ENCODE peak calls at places on chromosomes 2 and 18, in nine cellular contexts. A is adipocyte; P is heart left ventricle; O is ovary; X is endodermal cell; G is AG04450; H is transverse colon; S is thoracic aorta; D is effector memory CD4-positive, alpha-beta T cell. Z is an unnamed sample.

GRCh38 chr2:64711260-64711659 is 57.5 kb upstream of the SERTAD2 start:
- DNase-seq in H (no peak), A (no peak), X (no peak), P (no peak), D (no peak), S (no peak), O (no peak), G (no peak), Z (no peak)

GRCh38 chr2:216216951-216217903 is 108.1 kb downstream of the XRCC5 start:
- DNase-seq in G (peak; percentile 23), D (no peak), P (no peak), H (no peak), A (peak; percentile 66), O (no peak), S (no peak), X (no peak), Z (peak; percentile 55)

GRCh38 chr2:152480870-152481269 is 145.9 kb downstream of the FMNL2 start:
- DNase-seq in H (no peak), X (no peak), A (no peak), P (no peak), D (no peak), G (no peak), O (no peak), S (no peak), Z (no peak)

GRCh38 chr18:40066368-40066767 is 1888.7 kb upstream of the PIK3C3 start:
- DNase-seq in G (no peak), P (no peak), A (no peak), O (no peak), H (no peak), X (no peak), D (no peak), S (no peak), Z (no peak)

GRCh38 chr2:219522111-219523030 is 8.1 kb downstream of the ASIC4 start:
- DNase-seq in X (peak; percentile 93), O (no peak), D (no peak), S (no peak), A (peak; percentile 57), P (no peak), G (no peak), H (no peak), Z (peak; percentile 63)

GRCh38 chr2:170088776-170089175 is 89.2 kb upstream of the MYO3B start:
- DNase-seq in G (no peak), H (no peak), S (no peak), D (no peak), P (no peak), X (no peak), A (no peak), O (no peak), Z (no peak)

GRCh38 chr2:9939587-9940485 is 11.7 kb upstream of the GRHL1 start:
- DNase-seq in D (no peak), S (no peak), P (no peak), X (peak; percentile 43), O (no peak), G (no peak), A (no peak), H (no peak), Z (no peak)

GRCh38 chr2:239313776-239314175 is 87.0 kb downstream of the HDAC4 start:
- DNase-seq in A (no peak), D (no peak), P (peak; percentile 14), H (no peak), X (peak; percentile 8), O (no peak), G (no peak), S (no peak), Z (no peak)

GRCh38 chr2:161206491-161207032 is 46.3 kb downstream of the TANK start:
- DNase-seq in H (no peak), D (no peak), X (no peak), S (no peak), P (no peak), O (no peak), A (peak; percentile 60), G (no peak), Z (no peak)

GRCh38 chr2:133765693-133766092 is 197.4 kb upstream of the NCKAP5 start:
- DNase-seq in X (no peak), H (no peak), P (peak; percentile 58), A (peak; percentile 13), O (no peak), S (no peak), G (no peak), D (no peak), Z (peak; percentile 41)

GRCh38 chr2:26630669-26631360 is 10.4 kb downstream of the CIB4 start:
- DNase-seq in H (no peak), A (no peak), G (no peak), P (no peak), D (no peak), S (no peak), X (peak; percentile 72), O (no peak), Z (no peak)

GRCh38 chr2:152825834-152826233 is 107.4 kb downstream of the ARL6IP6 start:
- DNase-seq in A (no peak), X (no peak), G (no peak), O (no peak), H (no peak), P (no peak), S (no peak), D (no peak), Z (no peak)

GRCh38 chr2:169395821-169396374 is 33.6 kb upstream of the LRP2 start:
- DNase-seq in A (no peak), D (no peak), H (no peak), P (no peak), S (no peak), G (no peak), O (no peak), X (peak; percentile 50), Z (no peak)

GRCh38 chr2:234997389-234997788 is 45.6 kb downstream of the SH3BP4 start:
- DNase-seq in D (no peak), O (no peak), P (no peak), H (no peak), A (no peak), G (no peak), S (no peak), X (no peak), Z (no peak)

GRCh38 chr2:172833898-172834297 is 98.3 kb downstream of the RAPGEF4 start:
- DNase-seq in S (no peak), X (no peak), D (no peak), H (no peak), A (no peak), P (no peak), O (no peak), G (no peak), Z (no peak)

GRCh38 chr2:85712849-85713612 is 18.9 kb downstream of the GNLY start:
- DNase-seq in X (no peak), O (no peak), A (peak; percentile 61), H (peak; percentile 54), G (no peak), D (no peak), S (no peak), P (peak; percentile 59), Z (no peak)

GRCh38 chr2:164014068-164014577 is 278.3 kb upstream of the FIGN start:
- DNase-seq in H (no peak), O (no peak), G (no peak), A (no peak), S (no peak), X (no peak), D (no peak), P (peak; percentile 26), Z (no peak)

GRCh38 chr18:32386466-32386865 is 84.2 kb downstream of the GAREM1 start:
- DNase-seq in H (no peak), G (no peak), A (no peak), D (no peak), X (no peak), O (no peak), P (no peak), S (no peak), Z (no peak)

DNA sequence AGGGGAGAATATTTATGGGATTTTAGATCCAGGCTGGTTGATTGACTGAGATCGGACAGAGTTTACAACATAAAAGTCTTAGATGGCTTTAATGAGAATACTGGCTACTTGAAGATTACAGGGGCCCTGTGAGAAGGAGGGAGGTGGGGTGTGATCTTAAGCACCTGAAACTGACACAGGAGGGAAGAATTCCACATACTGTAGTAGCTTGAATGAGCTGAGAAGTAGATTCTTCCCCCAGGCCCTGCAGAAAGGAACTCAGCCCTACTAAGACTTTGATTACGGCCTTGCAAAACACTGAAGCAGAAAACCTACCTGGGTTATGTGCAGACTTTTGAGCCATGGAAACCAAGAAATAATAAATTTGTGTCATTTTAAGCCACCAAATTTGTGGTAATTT is 1062.9 kb upstream of the GYPC start:
- DNase-seq in P (no peak), A (no peak), D (no peak), G (no peak), S (no peak), O (no peak), X (peak; percentile 52), H (no peak), Z (no peak)
- H3K9me3 ChIP-seq in P (no peaks in the 10 kb centered on the region), A (no peaks in the 10 kb centered on the region), D (no peaks in the 10 kb centered on the region), G (peaks cover 7% of the 10 kb centered on the region), S (no peaks in the 10 kb centered on the region), O (no peaks in the 10 kb centered on the region), X (no peaks in the 10 kb centered on the region), H (no peaks in the 10 kb centered on the region), Z (no peaks in the 10 kb centered on the region)

GRCh38 chr2:62283147-62283546 is 87.2 kb downstream of the B3GNT2 start:
- DNase-seq in H (no peak), X (no peak), S (no peak), P (no peak), A (no peak), D (no peak), G (no peak), O (no peak), Z (no peak)
- H3K9me3 ChIP-seq in H (peaks cover 9% of the 10 kb centered on the region), X (peaks cover 60% of the 10 kb centered on the region), S (peaks cover 5% of the 10 kb centered on the region), P (no peaks in the 10 kb centered on the region), A (peaks cover 16% of the 10 kb centered on the region), D (peaks cover 5% of the 10 kb centered on the region), G (peaks cover 8% of the 10 kb centered on the region), O (no peaks in the 10 kb centered on the region), Z (peaks cover 4% of the 10 kb centered on the region)

GRCh38 chr2:107633580-107634147 is 193.0 kb upstream of the RGPD4 start:
- DNase-seq in H (no peak), X (no peak), G (peak; percentile 45), P (no peak), O (no peak), D (no peak), S (no peak), A (peak; percentile 47), Z (peak; percentile 47)

GRCh38 chr2:107634172-107634571 is 192.5 kb upstream of the RGPD4 start:
- DNase-seq in A (no peak), P (no peak), X (no peak), D (no peak), G (no peak), O (no peak), S (no peak), H (no peak), Z (no peak)

DNA sequence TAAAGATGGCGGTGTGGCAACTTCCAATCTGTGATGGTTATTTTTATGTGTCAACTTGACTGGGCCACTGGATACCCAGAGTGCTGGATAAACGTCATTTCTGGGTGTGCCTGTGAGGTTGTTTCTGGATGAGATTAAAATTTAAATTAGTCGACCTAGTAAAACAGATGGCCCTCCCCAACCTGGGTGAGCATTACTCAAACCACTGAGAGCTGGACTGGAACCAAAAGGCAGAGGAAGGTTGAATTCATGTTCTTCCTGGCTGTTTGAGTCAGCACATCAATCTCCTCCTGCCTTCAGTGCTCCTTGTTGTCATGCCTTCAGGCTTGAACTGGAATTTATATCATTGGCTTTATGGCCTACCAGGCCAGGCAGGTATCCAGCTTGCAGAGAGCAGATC is 190.8 kb upstream of the RGPD4 start:
- DNase-seq in O (no peak), D (no peak), G (no peak), S (no peak), X (no peak), H (no peak), P (no peak), A (no peak), Z (peak; percentile 20)
- H3K9me3 ChIP-seq in O (no peaks in the 10 kb centered on the region), D (no peaks in the 10 kb centered on the region), G (no peaks in the 10 kb centered on the region), S (peaks cover 8% of the 10 kb centered on the region), X (peaks cover 20% of the 10 kb centered on the region), H (peaks cover 9% of the 10 kb centered on the region), P (no peaks in the 10 kb centered on the region), A (peaks cover 19% of the 10 kb centered on the region), Z (peaks cover 19% of the 10 kb centered on the region)

GRCh38 chr2:100272848-100273329 is 49.4 kb downstream of the LONRF2 start:
- DNase-seq in X (peak; percentile 5), S (no peak), D (no peak), H (no peak), G (no peak), O (peak; percentile 79), A (no peak), P (peak; percentile 54), Z (no peak)
- H3K9me3 ChIP-seq in X (no peaks in the 10 kb centered on the region), S (no peaks in the 10 kb centered on the region), D (no peaks in the 10 kb centered on the region), H (no peaks in the 10 kb centered on the region), G (peaks cover 7% of the 10 kb centered on the region), O (no peaks in the 10 kb centered on the region), A (no peaks in the 10 kb centered on the region), P (no peaks in the 10 kb centered on the region), Z (no peaks in the 10 kb centered on the region)